ENCODE peak calls at places on chromosomes 12 and 14, in five cellular contexts. B is fibroblast of villous mesenchyme, Z is fibroblast of pulmonary artery, Y is A549, H is IMR-90. L is an unnamed sample.

GRCh38 chr14:93155667-93156066 is 29.0 kb downstream of the MOAP1 start:
- DNase-seq in B (no peak), Z (no peak), Y (no peak), H (no peak), L (no peak)

GRCh38 chr12:88958961-88959360 is 378.7 kb upstream of the KITLG start:
- DNase-seq in B (no peak), Z (no peak), Y (no peak), H (no peak), L (no peak)

GRCh38 chr14:32940711-32941667 is 2.3 kb downstream of the NPAS3 start:
- DNase-seq in B (no peak), Z (no peak), Y (no peak), H (no peak), L (no peak)

GRCh38 chr14:74978416-74978947 is 23.1 kb upstream of the PGF start:
- DNase-seq in B (peak), Z (no peak), Y (no peak), H (no peak), L (peak)

GRCh38 chr12:46430340-46430948 is 57.9 kb upstream of the SLC38A2 start:
- DNase-seq in B (peak), Z (peak), Y (peak), H (peak), L (peak)

GRCh38 chr14:51337520-51337919 is 97.5 kb downstream of the TMX1 start:
- DNase-seq in B (no peak), Z (no peak), Y (no peak), H (no peak), L (no peak)

GRCh38 chr12:107404981-107405380 is 280.6 kb upstream of the PWP1 start:
- DNase-seq in B (peak), Z (peak), Y (peak), H (peak), L (peak)

GRCh38 chr14:71238835-71239234 is 331.6 kb downstream of the PCNX1 start:
- DNase-seq in B (no peak), Z (peak), Y (no peak), H (no peak), L (peak)

GRCh38 chr14:39175445-39176262 is 600 bp downstream of the PNN start:
- DNase-seq in B (peak), Z (peak), Y (no peak), H (peak), L (peak)

GRCh38 chr12:48349471-48349870 is 1.2 kb downstream of the ZNF641 start:
- DNase-seq in B (peak), Z (peak), Y (no peak), H (no peak), L (peak)

GRCh38 chr12:64877363-64878004 is 53.0 kb downstream of the TBC1D30 start:
- DNase-seq in B (no peak), Z (no peak), Y (no peak), H (no peak), L (no peak)

GRCh38 chr12:49370539-49370938 is 3.3 kb downstream of the SPATS2 start:
- DNase-seq in B (no peak), Z (no peak), Y (no peak), H (no peak), L (no peak)

GRCh38 chr12:70007687-70008086 is 182.7 kb downstream of the MYRFL start:
- DNase-seq in B (no peak), Z (peak), Y (no peak), H (no peak), L (peak)

GRCh38 chr14:36857136-36857535 is 195.5 kb downstream of the PAX9 start:
- DNase-seq in B (no peak), Z (no peak), Y (no peak), H (no peak), L (no peak)
- H3K4me3 ChIP-seq in B (no peak), Z (no peak), Y (no peak), H (no peak), L (no peak)

DNA sequence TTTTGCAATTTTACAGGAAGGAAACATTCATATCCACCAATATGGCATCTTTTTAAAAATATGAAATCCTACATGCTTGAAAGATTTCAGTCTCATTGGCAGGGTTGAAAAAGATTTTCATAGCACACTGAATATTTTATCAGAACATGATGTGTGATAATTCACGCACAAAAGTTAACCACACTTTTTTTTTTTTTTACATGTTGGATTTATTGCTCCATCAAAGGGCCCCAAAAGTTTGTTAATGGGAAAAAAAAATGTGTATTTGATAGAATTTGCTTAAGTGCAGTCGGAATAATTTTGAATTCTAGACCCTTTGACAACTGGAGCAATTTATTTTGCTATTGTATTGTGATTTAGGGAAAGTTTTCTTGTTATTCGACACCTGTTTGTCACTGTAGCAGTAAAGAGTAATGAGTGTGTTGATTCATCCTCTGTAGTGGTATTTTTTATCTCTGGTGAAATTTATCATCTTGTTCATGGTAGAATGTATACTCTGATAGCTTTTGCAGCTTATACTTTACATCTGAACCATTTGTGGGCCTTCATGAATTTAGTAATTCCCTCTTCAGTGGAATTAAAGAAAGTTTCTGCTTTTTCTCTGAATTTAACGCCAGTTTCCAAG is 1.1 kb downstream of the EML1 start:
- DNase-seq in B (no peak), Z (no peak), Y (no peak), H (no peak), L (peak)
- H3K4me3 ChIP-seq in B (peak), Z (peak), Y (peak), H (peak), L (peak)

DNA sequence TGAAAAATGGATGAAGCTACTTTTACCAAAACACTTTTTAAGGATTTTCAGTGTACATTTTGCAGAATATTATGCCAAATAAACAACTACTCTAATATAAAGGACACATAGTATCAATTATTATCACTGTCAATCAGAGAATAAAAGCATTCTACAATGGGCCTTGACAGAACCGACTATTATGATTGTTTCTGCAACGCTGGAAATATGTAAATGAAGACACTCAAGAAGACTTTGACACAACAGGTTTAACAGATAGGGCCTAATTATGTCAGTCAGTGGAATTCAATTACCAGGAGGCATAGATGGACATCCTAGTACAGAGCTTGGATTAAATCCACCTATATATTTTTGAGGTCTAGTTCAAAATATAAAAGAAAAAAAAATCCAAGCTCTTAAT is 58.7 kb upstream of the SOX5 start:
- DNase-seq in B (no peak), Z (no peak), Y (no peak), H (no peak), L (no peak)
- H3K4me3 ChIP-seq in B (no peak), Z (no peak), Y (no peak), H (no peak), L (no peak)

GRCh38 chr14:95155044-95155443 is 2.3 kb downstream of the DICER1 start:
- DNase-seq in B (no peak), Z (no peak), Y (no peak), H (no peak), L (no peak)
- H3K4me3 ChIP-seq in B (no peak), Z (peak), Y (no peak), H (no peak), L (peak)

L was measured in GM23248.